ENCODE peak calls at places on chromosomes 11 and 22, in five cellular contexts. One of them, this sample, is unnamed.
A peak's percentile ranks its signal among the peaks of the same experiment; 100 is the strongest.

GRCh38 chr22:29700206-29700948 is 19.4 kb upstream of the CABP7 start:
- DNase-seq in lower lobe of right lung: no peak
- DNase-seq in CD8-positive, alpha-beta memory T cell: no peak
- DNase-seq in colonic mucosa: no peak
- DNase-seq in Panc1: no peak
- DNase-seq in this sample: no peak

GRCh38 chr11:102986815-102987214 is 31.3 kb upstream of the MMP13 start:
- DNase-seq in lower lobe of right lung: no peak
- DNase-seq in CD8-positive, alpha-beta memory T cell: no peak
- DNase-seq in colonic mucosa: no peak
- DNase-seq in Panc1: no peak
- DNase-seq in this sample: peak; percentile 23

GRCh38 chr11:111743700-111744099 is 22.5 kb downstream of the PPP2R1B start:
- DNase-seq in lower lobe of right lung: no peak
- DNase-seq in CD8-positive, alpha-beta memory T cell: no peak
- DNase-seq in colonic mucosa: no peak
- DNase-seq in Panc1: no peak
- DNase-seq in this sample: no peak

GRCh38 chr11:131917634-131918384 is 547.4 kb downstream of the NTM start:
- DNase-seq in lower lobe of right lung: no peak
- DNase-seq in CD8-positive, alpha-beta memory T cell: no peak
- DNase-seq in colonic mucosa: no peak
- DNase-seq in Panc1: no peak
- DNase-seq in this sample: no peak

GRCh38 chr11:94401773-94402265 is 600 bp upstream of the GPR83 start:
- DNase-seq in lower lobe of right lung: no peak
- DNase-seq in CD8-positive, alpha-beta memory T cell: no peak
- DNase-seq in colonic mucosa: no peak
- DNase-seq in Panc1: no peak
- DNase-seq in this sample: no peak

GRCh38 chr11:6616596-6617250 is 2.5 kb downstream of the TPP1 start:
- DNase-seq in lower lobe of right lung: no peak
- DNase-seq in CD8-positive, alpha-beta memory T cell: no peak
- DNase-seq in colonic mucosa: no peak
- DNase-seq in Panc1: no peak
- DNase-seq in this sample: no peak

GRCh38 chr11:9362393-9362863 is 22.0 kb upstream of the IPO7 start:
- DNase-seq in lower lobe of right lung: no peak
- DNase-seq in CD8-positive, alpha-beta memory T cell: no peak
- DNase-seq in colonic mucosa: no peak
- DNase-seq in Panc1: no peak
- DNase-seq in this sample: no peak

GRCh38 chr11:11534981-11535380 is 86.8 kb downstream of the GALNT18 start:
- DNase-seq in lower lobe of right lung: no peak
- DNase-seq in CD8-positive, alpha-beta memory T cell: no peak
- DNase-seq in colonic mucosa: no peak
- DNase-seq in Panc1: no peak
- DNase-seq in this sample: no peak

GRCh38 chr11:7596975-7597391 is 76.3 kb downstream of the CYB5R2 start:
- DNase-seq in lower lobe of right lung: no peak
- DNase-seq in CD8-positive, alpha-beta memory T cell: no peak
- DNase-seq in colonic mucosa: peak; percentile 57
- DNase-seq in Panc1: no peak
- DNase-seq in this sample: no peak

GRCh38 chr11:70502677-70503076 is 104.3 kb downstream of the CTTN start:
- DNase-seq in lower lobe of right lung: peak; percentile 29
- DNase-seq in CD8-positive, alpha-beta memory T cell: no peak
- DNase-seq in colonic mucosa: no peak
- DNase-seq in Panc1: no peak
- DNase-seq in this sample: no peak

GRCh38 chr11:46490576-46491100 is 99.1 kb upstream of the CHRM4 start:
- DNase-seq in lower lobe of right lung: no peak
- DNase-seq in CD8-positive, alpha-beta memory T cell: no peak
- DNase-seq in colonic mucosa: no peak
- DNase-seq in Panc1: no peak
- DNase-seq in this sample: no peak

GRCh38 chr22:46133588-46133855 is 16.8 kb upstream of the PPARA start:
- DNase-seq in lower lobe of right lung: no peak
- DNase-seq in CD8-positive, alpha-beta memory T cell: no peak
- DNase-seq in colonic mucosa: no peak
- DNase-seq in Panc1: no peak
- DNase-seq in this sample: no peak

GRCh38 chr11:70111269-70112016 is 33.3 kb downstream of the ANO1 start:
- DNase-seq in lower lobe of right lung: no peak
- DNase-seq in CD8-positive, alpha-beta memory T cell: no peak
- DNase-seq in colonic mucosa: peak; percentile 46
- DNase-seq in Panc1: no peak
- DNase-seq in this sample: peak; percentile 58

GRCh38 chr11:83681944-83682644 is 395.9 kb upstream of the CCDC90B start:
- DNase-seq in lower lobe of right lung: no peak
- DNase-seq in CD8-positive, alpha-beta memory T cell: no peak
- DNase-seq in colonic mucosa: no peak
- DNase-seq in Panc1: no peak
- DNase-seq in this sample: no peak

GRCh38 chr22:21947040-21948014 is 5.3 kb downstream of the PPM1F start:
- DNase-seq in lower lobe of right lung: no peak
- DNase-seq in CD8-positive, alpha-beta memory T cell: no peak
- DNase-seq in colonic mucosa: no peak
- DNase-seq in Panc1: no peak
- DNase-seq in this sample: peak; percentile 71

GRCh38 chr11:59523541-59523940 is 12.2 kb downstream of the OR4D9 start:
- DNase-seq in lower lobe of right lung: no peak
- DNase-seq in CD8-positive, alpha-beta memory T cell: no peak
- DNase-seq in colonic mucosa: no peak
- DNase-seq in Panc1: no peak
- DNase-seq in this sample: no peak

GRCh38 chr22:43002198-43002577 is 12.8 kb downstream of the PACSIN2 start:
- DNase-seq in lower lobe of right lung: no peak
- DNase-seq in CD8-positive, alpha-beta memory T cell: no peak
- DNase-seq in colonic mucosa: no peak
- DNase-seq in Panc1: no peak
- DNase-seq in this sample: peak; percentile 66
- H3K4me1 ChIP-seq in lower lobe of right lung: peaks cover 80% of the 10 kb centered on the region
- H3K4me1 ChIP-seq in CD8-positive, alpha-beta memory T cell: peaks cover 20% of the 10 kb centered on the region
- H3K4me1 ChIP-seq in colonic mucosa: peaks cover 34% of the 10 kb centered on the region
- H3K4me1 ChIP-seq in Panc1: peaks cover 33% of the 10 kb centered on the region
- H3K4me1 ChIP-seq in this sample: peaks cover 52% of the 10 kb centered on the region

GRCh38 chr11:76613901-76614300 is 56.6 kb downstream of the LRRC32 start:
- DNase-seq in lower lobe of right lung: no peak
- DNase-seq in CD8-positive, alpha-beta memory T cell: no peak
- DNase-seq in colonic mucosa: no peak
- DNase-seq in Panc1: no peak
- DNase-seq in this sample: no peak

GRCh38 chr11:76615950-76616349 is 54.6 kb downstream of the LRRC32 start:
- DNase-seq in lower lobe of right lung: no peak
- DNase-seq in CD8-positive, alpha-beta memory T cell: no peak
- DNase-seq in colonic mucosa: peak; percentile 80
- DNase-seq in Panc1: no peak
- DNase-seq in this sample: peak; percentile 56

GRCh38 chr11:76614471-76615183 is 55.9 kb downstream of the LRRC32 start:
- DNase-seq in lower lobe of right lung: no peak
- DNase-seq in CD8-positive, alpha-beta memory T cell: no peak
- DNase-seq in colonic mucosa: no peak
- DNase-seq in Panc1: no peak
- DNase-seq in this sample: no peak

GRCh38 chr11:76617553-76618265 is 52.8 kb downstream of the LRRC32 start:
- DNase-seq in lower lobe of right lung: no peak
- DNase-seq in CD8-positive, alpha-beta memory T cell: no peak
- DNase-seq in colonic mucosa: no peak
- DNase-seq in Panc1: no peak
- DNase-seq in this sample: peak; percentile 64

GRCh38 chr11:76616676-76617552 is 53.6 kb downstream of the LRRC32 start:
- DNase-seq in lower lobe of right lung: no peak
- DNase-seq in CD8-positive, alpha-beta memory T cell: no peak
- DNase-seq in colonic mucosa: no peak
- DNase-seq in Panc1: no peak
- DNase-seq in this sample: no peak
- H3K4me1 ChIP-seq in lower lobe of right lung: peaks cover 28% of the 10 kb centered on the region
- H3K4me1 ChIP-seq in CD8-positive, alpha-beta memory T cell: no peaks in the 10 kb centered on the region
- H3K4me1 ChIP-seq in colonic mucosa: no peaks in the 10 kb centered on the region
- H3K4me1 ChIP-seq in Panc1: peaks cover 4% of the 10 kb centered on the region
- H3K4me1 ChIP-seq in this sample: peaks cover 56% of the 10 kb centered on the region

GRCh38 chr22:23267225-23268043 is 87.1 kb downstream of the BCR start:
- DNase-seq in lower lobe of right lung: no peak
- DNase-seq in CD8-positive, alpha-beta memory T cell: no peak
- DNase-seq in colonic mucosa: no peak
- DNase-seq in Panc1: no peak
- DNase-seq in this sample: no peak

GRCh38 chr22:23265389-23265700 is 85.0 kb downstream of the BCR start:
- DNase-seq in lower lobe of right lung: no peak
- DNase-seq in CD8-positive, alpha-beta memory T cell: no peak
- DNase-seq in colonic mucosa: no peak
- DNase-seq in Panc1: no peak
- DNase-seq in this sample: no peak

GRCh38 chr22:23264610-23265388 is 84.5 kb downstream of the BCR start:
- DNase-seq in lower lobe of right lung: no peak
- DNase-seq in CD8-positive, alpha-beta memory T cell: no peak
- DNase-seq in colonic mucosa: no peak
- DNase-seq in Panc1: no peak
- DNase-seq in this sample: no peak

GRCh38 chr22:23268139-23268712 is 87.9 kb downstream of the BCR start:
- DNase-seq in lower lobe of right lung: no peak
- DNase-seq in CD8-positive, alpha-beta memory T cell: no peak
- DNase-seq in colonic mucosa: no peak
- DNase-seq in Panc1: no peak
- DNase-seq in this sample: no peak

DNA sequence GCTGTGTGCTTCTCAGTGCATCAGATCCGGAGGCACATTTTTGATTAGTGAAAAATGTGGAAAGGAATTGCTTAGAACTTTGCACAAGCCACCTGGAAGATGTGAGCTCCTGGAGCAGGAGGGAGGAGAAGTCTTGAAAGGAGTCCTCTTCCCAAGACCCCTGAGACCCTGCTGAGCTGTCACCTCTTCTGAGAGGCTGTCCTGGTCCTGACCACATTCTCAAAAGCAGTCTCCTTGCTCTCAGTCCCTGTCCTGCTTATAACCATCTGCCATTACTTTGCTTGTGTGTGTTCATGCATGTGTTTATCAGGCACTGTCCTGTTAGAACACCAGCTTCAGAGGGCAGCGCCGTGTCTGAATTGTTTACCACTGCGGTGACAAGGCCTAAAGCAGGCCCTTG is 86.5 kb downstream of the BCR start:
- DNase-seq in lower lobe of right lung: no peak
- DNase-seq in CD8-positive, alpha-beta memory T cell: no peak
- DNase-seq in colonic mucosa: no peak
- DNase-seq in Panc1: no peak
- DNase-seq in this sample: no peak
- H3K4me1 ChIP-seq in lower lobe of right lung: no peaks in the 10 kb centered on the region
- H3K4me1 ChIP-seq in CD8-positive, alpha-beta memory T cell: peaks cover 6% of the 10 kb centered on the region
- H3K4me1 ChIP-seq in colonic mucosa: no peaks in the 10 kb centered on the region
- H3K4me1 ChIP-seq in Panc1: no peaks in the 10 kb centered on the region
- H3K4me1 ChIP-seq in this sample: peaks cover 18% of the 10 kb centered on the region

GRCh38 chr22:30718491-30718890 is 23.8 kb downstream of the OSBP2 start:
- DNase-seq in lower lobe of right lung: no peak
- DNase-seq in CD8-positive, alpha-beta memory T cell: no peak
- DNase-seq in colonic mucosa: no peak
- DNase-seq in Panc1: no peak
- DNase-seq in this sample: no peak
- H3K4me1 ChIP-seq in lower lobe of right lung: no peaks in the 10 kb centered on the region
- H3K4me1 ChIP-seq in CD8-positive, alpha-beta memory T cell: no peaks in the 10 kb centered on the region
- H3K4me1 ChIP-seq in colonic mucosa: no peaks in the 10 kb centered on the region
- H3K4me1 ChIP-seq in Panc1: no peaks in the 10 kb centered on the region
- H3K4me1 ChIP-seq in this sample: peaks cover 15% of the 10 kb centered on the region

GRCh38 chr22:40000171-40000570 is 5.4 kb downstream of the FAM83F start:
- DNase-seq in lower lobe of right lung: no peak
- DNase-seq in CD8-positive, alpha-beta memory T cell: no peak
- DNase-seq in colonic mucosa: no peak
- DNase-seq in Panc1: no peak
- DNase-seq in this sample: no peak

GRCh38 chr22:40004836-40005235 is 10.1 kb downstream of the FAM83F start:
- DNase-seq in lower lobe of right lung: no peak
- DNase-seq in CD8-positive, alpha-beta memory T cell: no peak
- DNase-seq in colonic mucosa: no peak
- DNase-seq in Panc1: no peak
- DNase-seq in this sample: no peak

GRCh38 chr22:40001800-40002577 is 7.2 kb downstream of the FAM83F start:
- DNase-seq in lower lobe of right lung: no peak
- DNase-seq in CD8-positive, alpha-beta memory T cell: no peak
- DNase-seq in colonic mucosa: no peak
- DNase-seq in Panc1: no peak
- DNase-seq in this sample: peak; percentile 43

GRCh38 chr22:40001104-40001503 is 6.3 kb downstream of the FAM83F start:
- DNase-seq in lower lobe of right lung: no peak
- DNase-seq in CD8-positive, alpha-beta memory T cell: no peak
- DNase-seq in colonic mucosa: no peak
- DNase-seq in Panc1: no peak
- DNase-seq in this sample: no peak

DNA sequence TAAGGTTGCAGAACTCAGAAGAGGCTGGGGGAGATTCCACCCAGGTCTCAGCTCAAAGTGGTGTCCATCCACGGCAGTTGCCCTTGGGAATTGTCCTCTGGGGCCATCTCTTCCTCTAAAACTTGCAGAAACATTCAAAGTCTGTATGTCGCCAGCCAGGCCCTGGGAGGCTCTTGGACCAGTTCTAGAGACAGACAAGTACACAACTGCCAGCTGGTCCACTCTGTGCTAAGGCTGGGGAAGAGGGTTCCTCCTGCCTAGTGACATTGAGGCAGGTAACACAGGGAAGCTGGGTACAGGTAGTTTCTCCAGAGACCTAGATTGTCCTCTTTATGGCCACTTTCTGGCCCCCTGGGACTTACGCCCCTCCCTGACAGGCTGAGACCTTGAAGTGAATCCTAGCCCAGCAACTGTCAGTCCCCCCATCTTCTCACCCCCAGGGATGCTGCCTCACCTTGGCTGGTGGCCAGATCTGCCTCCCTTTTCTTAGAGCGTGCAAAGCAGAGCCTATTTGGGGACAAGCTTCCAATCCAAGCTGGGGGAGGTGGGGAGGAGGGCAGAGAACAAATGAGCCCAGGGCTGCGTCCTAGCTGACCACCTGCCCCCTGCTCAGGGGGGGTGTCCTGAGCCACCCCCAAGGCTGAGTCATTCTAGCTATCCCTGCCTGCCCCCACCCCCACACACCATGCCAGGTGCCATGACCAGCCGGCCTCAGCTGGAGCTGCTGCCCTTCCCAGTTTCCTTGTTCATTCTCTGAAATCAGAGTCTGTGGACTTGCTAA is 8.4 kb downstream of the FAM83F start:
- DNase-seq in lower lobe of right lung: no peak
- DNase-seq in CD8-positive, alpha-beta memory T cell: no peak
- DNase-seq in colonic mucosa: no peak
- DNase-seq in Panc1: no peak
- DNase-seq in this sample: no peak
- H3K4me1 ChIP-seq in lower lobe of right lung: no peaks in the 10 kb centered on the region
- H3K4me1 ChIP-seq in CD8-positive, alpha-beta memory T cell: no peaks in the 10 kb centered on the region
- H3K4me1 ChIP-seq in colonic mucosa: peaks cover 7% of the 10 kb centered on the region
- H3K4me1 ChIP-seq in Panc1: no peaks in the 10 kb centered on the region
- H3K4me1 ChIP-seq in this sample: no peaks in the 10 kb centered on the region